ENCODE peak calls at places on chromosomes 2 and 18, in nine cellular contexts. One of them, this sample, is unnamed. For H3K4me1, the result is how much of the 10 kb centered on the place peaks cover.

GRCh38 chr2:101741775-101742520 is 44.4 kb downstream of the MAP4K4 start:
- DNase-seq in fibroblast of lung: peak
- DNase-seq in astrocyte: no peak
- DNase-seq in BE2C: no peak
- DNase-seq in ovary: no peak
- DNase-seq in lung: no peak
- DNase-seq in CD8-positive, alpha-beta T cell: no peak
- DNase-seq in tibial artery: no peak
- DNase-seq in testis: no peak
- DNase-seq in this sample: no peak

GRCh38 chr2:169945515-169945914 is 118.3 kb downstream of the UBR3 start:
- DNase-seq in fibroblast of lung: no peak
- DNase-seq in astrocyte: no peak
- DNase-seq in BE2C: no peak
- DNase-seq in ovary: no peak
- DNase-seq in lung: no peak
- DNase-seq in CD8-positive, alpha-beta T cell: no peak
- DNase-seq in tibial artery: no peak
- DNase-seq in testis: no peak
- DNase-seq in this sample: no peak

GRCh38 chr2:28394331-28394877 is 1.7 kb downstream of the FOSL2 start:
- DNase-seq in fibroblast of lung: peak
- DNase-seq in astrocyte: peak
- DNase-seq in BE2C: peak
- DNase-seq in ovary: peak
- DNase-seq in lung: peak
- DNase-seq in CD8-positive, alpha-beta T cell: no peak
- DNase-seq in tibial artery: peak
- DNase-seq in testis: peak
- DNase-seq in this sample: no peak

GRCh38 chr2:215698566-215698965 is 262.7 kb upstream of the FN1 start:
- DNase-seq in fibroblast of lung: peak
- DNase-seq in astrocyte: peak
- DNase-seq in BE2C: no peak
- DNase-seq in ovary: no peak
- DNase-seq in lung: peak
- DNase-seq in CD8-positive, alpha-beta T cell: no peak
- DNase-seq in tibial artery: no peak
- DNase-seq in testis: no peak
- DNase-seq in this sample: no peak

GRCh38 chr2:118185210-118186109 is 97.2 kb downstream of the INSIG2 start:
- DNase-seq in fibroblast of lung: peak
- DNase-seq in astrocyte: peak
- DNase-seq in BE2C: peak
- DNase-seq in ovary: peak
- DNase-seq in lung: peak
- DNase-seq in CD8-positive, alpha-beta T cell: peak
- DNase-seq in tibial artery: peak
- DNase-seq in testis: peak
- DNase-seq in this sample: no peak

GRCh38 chr18:2223859-2224258 is 347.4 kb downstream of the METTL4 start:
- DNase-seq in fibroblast of lung: peak
- DNase-seq in astrocyte: peak
- DNase-seq in BE2C: peak
- DNase-seq in ovary: no peak
- DNase-seq in lung: no peak
- DNase-seq in CD8-positive, alpha-beta T cell: no peak
- DNase-seq in tibial artery: no peak
- DNase-seq in testis: peak
- DNase-seq in this sample: no peak

GRCh38 chr2:144219979-144220378 is 299.9 kb downstream of the ZEB2 start:
- DNase-seq in fibroblast of lung: no peak
- DNase-seq in astrocyte: no peak
- DNase-seq in BE2C: no peak
- DNase-seq in ovary: no peak
- DNase-seq in lung: no peak
- DNase-seq in CD8-positive, alpha-beta T cell: no peak
- DNase-seq in tibial artery: no peak
- DNase-seq in testis: no peak
- DNase-seq in this sample: no peak

GRCh38 chr2:218733615-218734021 is 23.0 kb downstream of the TTLL4 start:
- DNase-seq in fibroblast of lung: peak
- DNase-seq in astrocyte: peak
- DNase-seq in BE2C: no peak
- DNase-seq in ovary: no peak
- DNase-seq in lung: peak
- DNase-seq in CD8-positive, alpha-beta T cell: no peak
- DNase-seq in tibial artery: peak
- DNase-seq in testis: no peak
- DNase-seq in this sample: no peak

GRCh38 chr18:52333860-52334259 is 6.1 kb upstream of the DCC start:
- DNase-seq in fibroblast of lung: no peak
- DNase-seq in astrocyte: no peak
- DNase-seq in BE2C: no peak
- DNase-seq in ovary: no peak
- DNase-seq in lung: no peak
- DNase-seq in CD8-positive, alpha-beta T cell: no peak
- DNase-seq in tibial artery: no peak
- DNase-seq in testis: no peak
- DNase-seq in this sample: no peak

GRCh38 chr18:63262369-63263335 is 56.9 kb downstream of the BCL2 start:
- DNase-seq in fibroblast of lung: no peak
- DNase-seq in astrocyte: no peak
- DNase-seq in BE2C: no peak
- DNase-seq in ovary: no peak
- DNase-seq in lung: no peak
- DNase-seq in CD8-positive, alpha-beta T cell: no peak
- DNase-seq in tibial artery: peak
- DNase-seq in testis: peak
- DNase-seq in this sample: peak

GRCh38 chr2:233331536-233331935 is 22.8 kb upstream of the DGKD start:
- DNase-seq in fibroblast of lung: no peak
- DNase-seq in astrocyte: no peak
- DNase-seq in BE2C: no peak
- DNase-seq in ovary: no peak
- DNase-seq in lung: peak
- DNase-seq in CD8-positive, alpha-beta T cell: peak
- DNase-seq in tibial artery: peak
- DNase-seq in testis: peak
- DNase-seq in this sample: no peak

DNA sequence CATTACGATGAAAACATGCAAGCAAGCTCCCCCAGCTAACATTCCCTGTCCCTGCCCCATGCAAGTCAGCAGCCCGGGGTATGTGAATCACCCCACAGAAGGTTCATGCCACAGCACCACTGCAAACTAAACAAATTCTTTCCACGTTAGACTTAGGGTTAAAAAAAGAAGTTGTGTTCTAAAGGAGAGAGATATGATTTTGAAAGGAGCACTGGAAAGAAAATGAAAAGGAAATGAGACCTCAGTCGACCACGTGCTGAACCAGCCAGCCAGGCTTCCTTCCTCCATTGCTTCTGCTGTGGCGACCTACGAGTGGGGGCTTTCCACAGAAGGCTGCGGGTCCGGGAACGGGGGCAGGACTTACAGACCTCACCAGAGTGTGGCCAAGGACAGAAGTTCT is 52.0 kb downstream of the ARL4C start:
- DNase-seq in fibroblast of lung: peak
- DNase-seq in astrocyte: peak
- DNase-seq in BE2C: no peak
- DNase-seq in ovary: no peak
- DNase-seq in lung: no peak
- DNase-seq in CD8-positive, alpha-beta T cell: peak
- DNase-seq in tibial artery: no peak
- DNase-seq in testis: no peak
- DNase-seq in this sample: no peak
- H3K4me1 ChIP-seq in fibroblast of lung: under half
- H3K4me1 ChIP-seq in astrocyte: under half
- H3K4me1 ChIP-seq in BE2C: under half
- H3K4me1 ChIP-seq in ovary: under half
- H3K4me1 ChIP-seq in lung: under half
- H3K4me1 ChIP-seq in CD8-positive, alpha-beta T cell: half or more
- H3K4me1 ChIP-seq in tibial artery: under half
- H3K4me1 ChIP-seq in testis: under half
- H3K4me1 ChIP-seq in this sample: under half

DNA sequence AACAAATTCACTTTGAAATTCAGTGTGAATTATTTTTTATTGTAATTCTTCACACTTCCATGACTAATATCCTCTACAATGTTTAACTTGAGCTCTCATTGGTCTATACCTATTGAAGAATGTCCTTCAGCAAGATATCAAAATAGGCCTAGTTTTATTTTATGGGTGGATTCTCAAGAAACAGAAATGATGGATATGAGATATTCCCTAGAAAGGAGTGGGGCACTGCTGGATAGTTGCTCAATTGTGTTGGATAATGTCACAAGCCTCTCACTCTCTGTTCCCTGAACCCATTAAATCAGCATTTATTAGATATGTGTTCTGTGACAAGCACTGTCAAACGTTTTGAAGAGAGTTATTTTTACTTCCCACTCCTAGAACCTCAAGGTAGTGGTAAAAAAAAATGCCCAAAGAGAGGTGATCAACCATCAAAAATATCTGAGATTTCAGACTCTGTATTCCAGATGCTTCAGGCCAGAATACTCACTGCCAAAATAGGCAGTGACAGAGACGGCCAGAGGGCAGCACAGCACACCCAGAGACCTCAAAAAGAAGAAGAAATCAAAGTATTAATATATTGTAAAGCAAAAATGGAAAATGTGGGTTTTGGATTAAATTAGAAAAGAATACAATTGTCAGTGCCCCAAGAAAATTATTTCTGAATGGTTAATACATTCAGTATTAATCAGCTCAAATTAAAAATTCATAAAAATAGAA is 87.6 kb downstream of the TRIB2 start:
- DNase-seq in fibroblast of lung: no peak
- DNase-seq in astrocyte: no peak
- DNase-seq in BE2C: no peak
- DNase-seq in ovary: no peak
- DNase-seq in lung: no peak
- DNase-seq in CD8-positive, alpha-beta T cell: no peak
- DNase-seq in tibial artery: no peak
- DNase-seq in testis: no peak
- DNase-seq in this sample: no peak
- TF ChIP-seq CTCF in fibroblast of lung: no peak
- TF ChIP-seq CTCF in astrocyte: no peak
- TF ChIP-seq CTCF in BE2C: peak
- TF ChIP-seq CTCF in ovary: no peak
- TF ChIP-seq CTCF in lung: no peak
- TF ChIP-seq CTCF in CD8-positive, alpha-beta T cell: no peak
- TF ChIP-seq CTCF in tibial artery: no peak
- TF ChIP-seq CTCF in testis: peak
- TF ChIP-seq CTCF in this sample: no peak

DNA sequence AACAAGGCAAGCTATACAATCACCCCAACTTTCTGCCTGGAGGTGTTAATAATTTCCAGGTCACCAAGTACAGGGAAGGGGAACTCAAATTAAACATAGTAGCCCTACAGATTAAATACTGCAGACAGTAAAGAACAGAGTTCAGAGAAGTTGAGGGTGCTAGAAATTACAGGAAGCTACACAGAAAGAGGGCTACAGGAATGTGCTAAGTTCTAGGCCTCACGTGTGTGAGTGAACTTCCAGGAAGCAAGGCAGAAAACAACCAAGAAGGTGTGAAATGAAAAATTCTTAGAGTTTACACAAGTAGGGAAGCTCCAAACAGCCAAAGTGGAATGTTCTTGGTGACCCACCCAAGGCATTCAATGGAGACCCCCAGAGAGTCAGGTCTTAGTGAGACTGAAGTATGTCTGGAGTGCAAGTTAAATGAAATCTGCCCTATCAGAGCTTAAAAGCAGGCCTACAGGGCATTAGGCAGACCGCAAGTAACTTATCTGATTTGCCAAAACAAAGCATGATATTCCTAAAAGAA is 58.2 kb upstream of the RNU4ATAC start:
- DNase-seq in fibroblast of lung: no peak
- DNase-seq in astrocyte: no peak
- DNase-seq in BE2C: no peak
- DNase-seq in ovary: no peak
- DNase-seq in lung: no peak
- DNase-seq in CD8-positive, alpha-beta T cell: no peak
- DNase-seq in tibial artery: no peak
- DNase-seq in testis: no peak
- DNase-seq in this sample: no peak
- H3K4me1 ChIP-seq in fibroblast of lung: under half
- H3K4me1 ChIP-seq in astrocyte: under half
- H3K4me1 ChIP-seq in BE2C: under half
- H3K4me1 ChIP-seq in ovary: under half
- H3K4me1 ChIP-seq in lung: under half
- H3K4me1 ChIP-seq in CD8-positive, alpha-beta T cell: under half
- H3K4me1 ChIP-seq in tibial artery: under half
- H3K4me1 ChIP-seq in testis: under half
- H3K4me1 ChIP-seq in this sample: under half

GRCh38 chr2:16305191-16305590 is 360.4 kb downstream of the CYRIA start:
- DNase-seq in fibroblast of lung: no peak
- DNase-seq in astrocyte: no peak
- DNase-seq in BE2C: peak
- DNase-seq in ovary: no peak
- DNase-seq in lung: no peak
- DNase-seq in CD8-positive, alpha-beta T cell: no peak
- DNase-seq in tibial artery: no peak
- DNase-seq in testis: no peak
- DNase-seq in this sample: no peak

GRCh38 chr2:16302431-16302830 is 362.1 kb downstream of the MYCN start:
- DNase-seq in fibroblast of lung: no peak
- DNase-seq in astrocyte: no peak
- DNase-seq in BE2C: peak
- DNase-seq in ovary: no peak
- DNase-seq in lung: no peak
- DNase-seq in CD8-positive, alpha-beta T cell: no peak
- DNase-seq in tibial artery: no peak
- DNase-seq in testis: no peak
- DNase-seq in this sample: no peak

GRCh38 chr2:16301961-16302360 is 361.6 kb downstream of the MYCN start:
- DNase-seq in fibroblast of lung: no peak
- DNase-seq in astrocyte: no peak
- DNase-seq in BE2C: peak
- DNase-seq in ovary: no peak
- DNase-seq in lung: no peak
- DNase-seq in CD8-positive, alpha-beta T cell: no peak
- DNase-seq in tibial artery: no peak
- DNase-seq in testis: no peak
- DNase-seq in this sample: no peak

GRCh38 chr2:16302969-16303592 is 362.6 kb downstream of the CYRIA start:
- DNase-seq in fibroblast of lung: no peak
- DNase-seq in astrocyte: no peak
- DNase-seq in BE2C: peak
- DNase-seq in ovary: no peak
- DNase-seq in lung: no peak
- DNase-seq in CD8-positive, alpha-beta T cell: no peak
- DNase-seq in tibial artery: no peak
- DNase-seq in testis: no peak
- DNase-seq in this sample: no peak

DNA sequence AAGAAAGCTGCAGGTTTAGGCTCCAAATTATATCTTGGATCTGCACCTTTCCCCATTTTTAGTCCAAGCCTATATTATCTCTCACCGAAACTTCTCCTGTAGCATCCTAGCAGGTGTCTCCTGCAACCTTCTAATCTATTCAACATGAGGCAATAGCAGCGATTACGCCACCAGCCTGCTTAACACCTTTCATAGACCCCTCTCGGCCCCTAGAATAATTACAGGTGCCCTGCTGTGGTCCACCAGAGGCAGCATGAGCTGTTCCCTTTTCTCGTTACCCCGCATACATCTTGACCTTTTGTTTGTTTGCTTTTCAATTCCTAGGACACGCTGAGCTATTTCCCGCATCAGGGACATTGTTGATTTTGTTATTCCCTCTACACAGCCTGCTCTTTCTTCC is 361.9 kb downstream of the CYRIA start:
- DNase-seq in fibroblast of lung: no peak
- DNase-seq in astrocyte: no peak
- DNase-seq in BE2C: peak
- DNase-seq in ovary: no peak
- DNase-seq in lung: no peak
- DNase-seq in CD8-positive, alpha-beta T cell: no peak
- DNase-seq in tibial artery: no peak
- DNase-seq in testis: no peak
- DNase-seq in this sample: no peak
- TF ChIP-seq CTCF in fibroblast of lung: no peak
- TF ChIP-seq CTCF in astrocyte: no peak
- TF ChIP-seq CTCF in BE2C: no peak
- TF ChIP-seq CTCF in ovary: no peak
- TF ChIP-seq CTCF in lung: no peak
- TF ChIP-seq CTCF in CD8-positive, alpha-beta T cell: no peak
- TF ChIP-seq CTCF in tibial artery: no peak
- TF ChIP-seq CTCF in testis: no peak
- TF ChIP-seq CTCF in this sample: no peak

This sample was measured in thoracic aorta.